ENCODE peak calls at places on chromosomes 6 and 20, in ten cellular contexts. W is GM23338, C is HFF-Myc, U is A549, L is AG10803, I is fibroblast of pulmonary artery, O is endothelial cell, S is astrocyte, Y is GM13977, K is spleen. H is an unnamed sample.
A peak's percentile ranks its signal among the peaks of the same experiment; 100 is the strongest.

GRCh38 chr20:38680492-38681118 is 43.7 kb upstream of the SLC32A1 start:
- DNase-seq in W (peak; percentile 78), C (no peak), U (peak; percentile 25), L (peak; percentile 7), I (peak; percentile 59), O (peak; percentile 73), S (peak; percentile 16), Y (no peak), K (no peak), H (no peak)

GRCh38 chr20:33387177-33387576 is 14.1 kb downstream of the CDK5RAP1 start:
- DNase-seq in W (no peak), C (no peak), U (peak; percentile 85), L (peak; percentile 65), I (peak; percentile 62), O (no peak), S (peak; percentile 66), Y (no peak), K (no peak), H (peak; percentile 50)

GRCh38 chr6:49528571-49528970 is 21.9 kb upstream of the C6orf141 start:
- DNase-seq in W (no peak), C (no peak), U (no peak), L (no peak), I (no peak), O (no peak), S (no peak), Y (no peak), K (no peak), H (no peak)

GRCh38 chr6:84774174-84775158 is 10.1 kb upstream of the TBX18 start:
- DNase-seq in W (peak; percentile 86), C (no peak), U (peak; percentile 80), L (peak; percentile 54), I (peak; percentile 79), O (peak; percentile 81), S (no peak), Y (peak; percentile 78), K (peak; percentile 70), H (peak; percentile 81)

GRCh38 chr6:116842374-116842947 is 13.6 kb upstream of the GPRC6A start:
- DNase-seq in W (no peak), C (no peak), U (no peak), L (no peak), I (no peak), O (no peak), S (no peak), Y (no peak), K (no peak), H (no peak)

GRCh38 chr20:32667030-32667429 is 6.7 kb downstream of the C20orf203 start:
- DNase-seq in W (peak; percentile 64), C (no peak), U (no peak), L (no peak), I (no peak), O (no peak), S (no peak), Y (no peak), K (no peak), H (no peak)

GRCh38 chr6:28311139-28311823 is 24.7 kb downstream of the ZSCAN31 start:
- DNase-seq in W (no peak), C (no peak), U (no peak), L (no peak), I (no peak), O (no peak), S (no peak), Y (no peak), K (no peak), H (no peak)

GRCh38 chr6:88626460-88626859 is 337.0 kb downstream of the RNGTT start:
- DNase-seq in W (no peak), C (no peak), U (no peak), L (peak; percentile 3), I (no peak), O (no peak), S (peak; percentile 16), Y (no peak), K (no peak), H (no peak)

GRCh38 chr6:42704937-42705374 is 17.4 kb downstream of the PRPH2 start:
- DNase-seq in W (no peak), C (no peak), U (no peak), L (no peak), I (no peak), O (no peak), S (no peak), Y (no peak), K (no peak), H (no peak)

GRCh38 chr20:43404880-43405279 is 52.8 kb upstream of the SRSF6 start:
- DNase-seq in W (peak; percentile 36), C (no peak), U (peak; percentile 18), L (no peak), I (peak; percentile 21), O (no peak), S (no peak), Y (no peak), K (no peak), H (no peak)

GRCh38 chr6:142444800-142445405 is 143.1 kb downstream of the ADGRG6 start:
- DNase-seq in W (no peak), C (no peak), U (no peak), L (peak; percentile 21), I (no peak), O (no peak), S (no peak), Y (no peak), K (no peak), H (no peak)

GRCh38 chr6:137819740-137820139 is 47.3 kb upstream of the TNFAIP3 start:
- DNase-seq in W (no peak), C (no peak), U (no peak), L (no peak), I (peak; percentile 39), O (no peak), S (no peak), Y (no peak), K (no peak), H (no peak)

GRCh38 chr20:54479138-54479906 is 3.9 kb downstream of the DOK5 start:
- DNase-seq in W (peak; percentile 64), C (no peak), U (peak; percentile 24), L (no peak), I (no peak), O (no peak), S (peak; percentile 30), Y (no peak), K (no peak), H (no peak)
- TF ChIP-seq CTCF in W (peak; percentile 58), C (no peak), U (peak; percentile 9), L (peak; percentile 18), I (peak; percentile 40), O (no peak), S (peak; percentile 31), Y (peak; percentile 18), K (no peak), H (peak; percentile 14)

DNA sequence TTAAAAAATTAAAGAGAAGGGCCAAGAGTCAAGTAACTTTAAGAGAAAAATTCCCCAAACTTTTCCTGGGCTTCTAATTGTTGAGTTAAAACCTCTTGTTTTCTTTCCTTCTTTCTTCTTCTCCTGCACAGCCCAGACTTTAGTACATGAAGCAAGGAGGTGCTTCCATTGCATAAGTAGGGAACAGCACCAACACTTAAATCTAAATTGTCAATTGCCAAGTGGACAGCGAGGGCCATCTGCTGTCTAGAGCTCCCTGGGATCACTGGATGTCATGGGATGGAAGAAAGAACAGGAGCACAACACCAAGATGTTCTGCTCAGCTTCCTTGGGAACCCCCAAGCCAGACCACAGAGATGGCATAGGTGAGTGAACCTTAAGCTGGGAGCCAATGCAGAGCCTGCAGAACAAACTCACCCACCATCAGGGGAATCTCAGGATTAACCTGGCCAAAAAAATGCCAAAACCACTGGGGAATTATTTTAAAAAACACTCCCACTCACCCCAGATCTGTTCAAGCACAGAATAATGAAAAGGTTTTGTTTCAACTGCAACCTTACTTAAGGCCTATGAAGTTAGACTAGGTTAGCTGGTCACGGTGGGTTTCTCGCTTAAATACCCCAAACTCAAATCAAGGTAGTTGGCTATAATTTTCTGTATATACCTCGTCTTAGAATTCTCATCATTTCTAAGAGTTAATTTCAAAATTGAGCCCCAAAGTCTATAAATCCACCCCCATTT is 67.8 kb downstream of the TNFRSF21 start:
- DNase-seq in W (no peak), C (no peak), U (peak; percentile 23), L (peak; percentile 30), I (peak; percentile 51), O (no peak), S (no peak), Y (no peak), K (no peak), H (no peak)
- TF ChIP-seq CTCF in W (no peak), C (no peak), U (no peak), L (peak; percentile 9), I (no peak), O (no peak), S (no peak), Y (no peak), K (no peak), H (no peak)

DNA sequence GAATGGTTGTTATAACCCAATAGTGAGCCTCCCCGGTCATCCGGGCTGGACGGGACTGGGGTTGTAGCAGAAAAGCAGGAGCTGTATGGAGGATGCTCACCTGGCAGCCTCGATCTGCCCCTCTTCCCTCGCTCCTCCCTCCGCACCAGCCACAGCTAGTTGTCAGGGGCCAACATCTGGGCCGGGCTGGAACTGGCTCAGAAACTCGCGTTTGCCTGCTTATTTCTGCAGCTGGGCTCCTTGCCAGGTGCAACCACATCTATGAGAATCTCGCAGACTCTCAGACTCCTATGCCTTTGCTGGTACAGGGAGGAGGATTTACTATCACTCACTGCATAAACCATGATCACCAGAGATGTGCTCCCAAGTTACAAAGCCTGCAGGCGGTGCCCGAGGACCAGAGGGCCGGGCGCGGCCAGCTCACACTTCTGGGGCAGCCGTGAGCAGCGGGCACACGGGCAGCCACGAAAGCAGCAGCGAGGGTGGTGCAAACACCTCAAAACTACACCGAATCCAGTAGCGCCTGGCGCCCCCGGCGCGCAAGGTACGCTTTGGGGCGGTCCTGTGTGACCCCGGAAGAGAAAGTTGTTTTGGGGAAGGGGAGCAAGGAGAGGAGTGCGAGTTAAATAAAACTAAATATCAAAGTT is 609 bp upstream of the LRRC1 start:
- DNase-seq in W (peak; percentile 72), C (peak; percentile 88), U (peak; percentile 70), L (peak; percentile 92), I (peak; percentile 74), O (peak; percentile 48), S (peak; percentile 87), Y (peak; percentile 69), K (peak; percentile 89), H (peak; percentile 70)
- TF ChIP-seq CTCF in W (peak; percentile 37), C (peak; percentile 43), U (no peak), L (peak; percentile 55), I (peak; percentile 36), O (no peak), S (peak; percentile 9), Y (peak; percentile 12), K (no peak), H (no peak)

GRCh38 chr6:111769365-111770127 is 103.7 kb downstream of the FYN start:
- DNase-seq in W (no peak), C (no peak), U (no peak), L (no peak), I (no peak), O (no peak), S (no peak), Y (no peak), K (no peak), H (no peak)

GRCh38 chr6:111768431-111768770 is 104.9 kb downstream of the FYN start:
- DNase-seq in W (peak; percentile 48), C (no peak), U (no peak), L (no peak), I (no peak), O (no peak), S (no peak), Y (no peak), K (no peak), H (no peak)

GRCh38 chr6:111766524-111766857 is 106.8 kb downstream of the FYN start:
- DNase-seq in W (no peak), C (no peak), U (no peak), L (no peak), I (no peak), O (no peak), S (no peak), Y (no peak), K (no peak), H (no peak)

GRCh38 chr6:111765681-111766523 is 107.3 kb downstream of the FYN start:
- DNase-seq in W (no peak), C (no peak), U (no peak), L (peak; percentile 69), I (peak; percentile 44), O (no peak), S (peak; percentile 66), Y (no peak), K (no peak), H (no peak)

GRCh38 chr6:111767752-111768430 is 105.4 kb downstream of the FYN start:
- DNase-seq in W (no peak), C (no peak), U (no peak), L (no peak), I (no peak), O (no peak), S (no peak), Y (no peak), K (no peak), H (no peak)
- TF ChIP-seq CTCF in W (no peak), C (no peak), U (no peak), L (no peak), I (no peak), O (no peak), S (no peak), Y (no peak), K (no peak), H (no peak)